ENCODE peak calls at places on chromosome 22, in ten cellular contexts. W, I, K, L, B, A, P, O, G and V are unnamed samples.

GRCh38 chr22:50326959-50327710 is at the start of gene DENND6B:
- DNase-seq in W (peak), I (peak), K (peak), L (peak), B (peak), A (peak), P (peak), O (peak), G (peak), V (no peak)

GRCh38 chr22:50298937-50299656 is 8.3 kb downstream of the PLXNB2 start:
- DNase-seq in W (peak), I (no peak), K (no peak), L (no peak), B (no peak), A (no peak), P (no peak), O (no peak), G (no peak), V (no peak)

GRCh38 chr22:33112606-33113005 is 54.4 kb upstream of the SYN3 start:
- DNase-seq in W (no peak), I (no peak), K (no peak), L (peak), B (no peak), A (no peak), P (no peak), O (no peak), G (no peak), V (no peak)

GRCh38 chr22:31087744-31088215 is 6.7 kb downstream of the SMTN start:
- DNase-seq in W (no peak), I (no peak), K (peak), L (no peak), B (no peak), A (no peak), P (no peak), O (no peak), G (no peak), V (no peak)

GRCh38 chr22:29641052-29641780 is 37.8 kb downstream of the NF2 start:
- DNase-seq in W (no peak), I (no peak), K (no peak), L (no peak), B (no peak), A (no peak), P (no peak), O (no peak), G (no peak), V (no peak)

GRCh38 chr22:50676661-50677492 is 4.3 kb downstream of the SHANK3 start:
- DNase-seq in W (no peak), I (no peak), K (peak), L (no peak), B (no peak), A (no peak), P (no peak), O (no peak), G (no peak), V (no peak)

GRCh38 chr22:45455621-45456020 is 42.1 kb downstream of the RIBC2 start:
- DNase-seq in W (no peak), I (no peak), K (no peak), L (no peak), B (no peak), A (no peak), P (no peak), O (no peak), G (no peak), V (no peak)

GRCh38 chr22:31022516-31022915 is 53.5 kb downstream of the TUG1 start:
- DNase-seq in W (no peak), I (no peak), K (no peak), L (no peak), B (no peak), A (no peak), P (no peak), O (no peak), G (no peak), V (no peak)

GRCh38 chr22:50271519-50271970 is 1.4 kb upstream of the MAPK11 start:
- DNase-seq in W (peak), I (peak), K (peak), L (peak), B (no peak), A (peak), P (no peak), O (peak), G (peak), V (no peak)

GRCh38 chr22:48410536-48410935 is 1417.1 kb downstream of the BRD1 start:
- DNase-seq in W (no peak), I (no peak), K (no peak), L (no peak), B (no peak), A (no peak), P (no peak), O (no peak), G (no peak), V (no peak)

GRCh38 chr22:25829237-25829636 is 87.2 kb downstream of the MYO18B start:
- DNase-seq in W (no peak), I (no peak), K (no peak), L (no peak), B (no peak), A (no peak), P (no peak), O (no peak), G (peak), V (peak)

GRCh38 chr22:42316988-42317387 is 46.5 kb upstream of the TCF20 start:
- DNase-seq in W (no peak), I (no peak), K (peak), L (no peak), B (peak), A (no peak), P (no peak), O (no peak), G (peak), V (no peak)

GRCh38 chr22:43921361-43921760 is 2.2 kb upstream of the PNPLA3 start:
- DNase-seq in W (no peak), I (peak), K (no peak), L (no peak), B (no peak), A (no peak), P (no peak), O (no peak), G (peak), V (no peak)

GRCh38 chr22:45105281-45105700 is 58.4 kb upstream of the NUP50 start:
- DNase-seq in W (no peak), I (no peak), K (no peak), L (no peak), B (no peak), A (no peak), P (peak), O (peak), G (peak), V (peak)

GRCh38 chr22:23796461-23796860 is 9.7 kb downstream of the SMARCB1 start:
- DNase-seq in W (no peak), I (no peak), K (peak), L (no peak), B (no peak), A (no peak), P (no peak), O (no peak), G (no peak), V (no peak)

GRCh38 chr22:24601217-24602104 is 1.5 kb upstream of the GGT1 start:
- DNase-seq in W (peak), I (no peak), K (peak), L (no peak), B (no peak), A (peak), P (no peak), O (peak), G (no peak), V (no peak)

GRCh38 chr22:30208631-30209603 is 37.6 kb downstream of the LIF start:
- DNase-seq in W (peak), I (no peak), K (no peak), L (no peak), B (no peak), A (peak), P (peak), O (peak), G (no peak), V (no peak)

GRCh38 chr22:48622891-48623545 is 1204.7 kb downstream of the BRD1 start:
- DNase-seq in W (no peak), I (no peak), K (no peak), L (no peak), B (no peak), A (no peak), P (no peak), O (no peak), G (no peak), V (no peak)

GRCh38 chr22:19909350-19910179 is 32.0 kb upstream of the COMT start:
- DNase-seq in W (peak), I (peak), K (peak), L (peak), B (peak), A (peak), P (peak), O (peak), G (peak), V (no peak)

GRCh38 chr22:27992294-27993165 is 73.5 kb upstream of the PITPNB start:
- DNase-seq in W (no peak), I (no peak), K (peak), L (no peak), B (no peak), A (no peak), P (no peak), O (no peak), G (no peak), V (no peak)

GRCh38 chr22:28989035-28989464 is 72.6 kb downstream of the C22orf31 start:
- DNase-seq in W (no peak), I (no peak), K (no peak), L (no peak), B (no peak), A (no peak), P (no peak), O (no peak), G (peak), V (peak)

GRCh38 chr22:48944433-48944755 is 883.3 kb downstream of the BRD1 start:
- DNase-seq in W (no peak), I (no peak), K (no peak), L (no peak), B (no peak), A (no peak), P (no peak), O (no peak), G (no peak), V (no peak)

GRCh38 chr22:29117799-29118477 is 45.1 kb downstream of the KREMEN1 start:
- DNase-seq in W (no peak), I (no peak), K (no peak), L (no peak), B (no peak), A (no peak), P (no peak), O (no peak), G (no peak), V (no peak)

GRCh38 chr22:32752868-32753520 is 48.5 kb upstream of the TIMP3 start:
- DNase-seq in W (peak), I (no peak), K (no peak), L (no peak), B (no peak), A (no peak), P (peak), O (no peak), G (no peak), V (no peak)

GRCh38 chr22:28958611-28959010 is 75.2 kb downstream of the ZNRF3 start:
- DNase-seq in W (no peak), I (no peak), K (no peak), L (no peak), B (no peak), A (no peak), P (no peak), O (no peak), G (peak), V (peak)

GRCh38 chr22:31055322-31056159 is 25.6 kb upstream of the SMTN start:
- DNase-seq in W (peak), I (peak), K (peak), L (peak), B (no peak), A (peak), P (peak), O (peak), G (peak), V (peak)

GRCh38 chr22:33328789-33329296 is 270.7 kb upstream of the SYN3 start:
- DNase-seq in W (no peak), I (no peak), K (no peak), L (no peak), B (no peak), A (no peak), P (peak), O (peak), G (peak), V (peak)

GRCh38 chr22:45157907-45158306 is 5.8 kb upstream of the NUP50 start:
- DNase-seq in W (no peak), I (no peak), K (no peak), L (no peak), B (no peak), A (no peak), P (no peak), O (no peak), G (no peak), V (no peak)

GRCh38 chr22:31097941-31098632 is 9.3 kb downstream of the SELENOM start:
- DNase-seq in W (peak), I (no peak), K (no peak), L (no peak), B (no peak), A (no peak), P (no peak), O (no peak), G (no peak), V (no peak)

GRCh38 chr22:24271406-24271760 is 752 bp downstream of the SPECC1L start:
- DNase-seq in W (no peak), I (no peak), K (no peak), L (no peak), B (no peak), A (no peak), P (no peak), O (peak), G (peak), V (no peak)

GRCh38 chr22:19756288-19757128 is 4.1 kb upstream of the TBX1 start:
- DNase-seq in W (peak), I (no peak), K (peak), L (peak), B (peak), A (peak), P (no peak), O (peak), G (peak), V (peak)

GRCh38 chr22:16810188-16810802 is 14.9 kb downstream of the XKR3 start:
- DNase-seq in W (no peak), I (no peak), K (no peak), L (no peak), B (no peak), A (no peak), P (no peak), O (no peak), G (no peak), V (no peak)

GRCh38 chr22:42214625-42215415 is 55.6 kb downstream of the TCF20 start:
- DNase-seq in W (peak), I (peak), K (no peak), L (no peak), B (no peak), A (no peak), P (no peak), O (no peak), G (no peak), V (no peak)

GRCh38 chr22:45170001-45170466 is 6.3 kb downstream of the NUP50 start:
- DNase-seq in W (no peak), I (no peak), K (no peak), L (no peak), B (no peak), A (no peak), P (no peak), O (no peak), G (peak), V (no peak)

GRCh38 chr22:42432020-42432596 is at the start of gene NFAM1:
- DNase-seq in W (peak), I (peak), K (no peak), L (no peak), B (no peak), A (peak), P (no peak), O (no peak), G (no peak), V (no peak)

GRCh38 chr22:33405194-33405593 is 347.0 kb upstream of the SYN3 start:
- DNase-seq in W (no peak), I (no peak), K (no peak), L (no peak), B (no peak), A (no peak), P (no peak), O (no peak), G (no peak), V (no peak)

GRCh38 chr22:44383071-44383575 is 70.4 kb upstream of the SHISAL1 start:
- DNase-seq in W (no peak), I (no peak), K (peak), L (no peak), B (no peak), A (no peak), P (no peak), O (no peak), G (no peak), V (no peak)

GRCh38 chr22:19784396-19785175 is 24.0 kb downstream of the TBX1 start:
- DNase-seq in W (peak), I (no peak), K (no peak), L (no peak), B (no peak), A (no peak), P (no peak), O (no peak), G (no peak), V (no peak)

GRCh38 chr22:35312198-35313059 is 12.7 kb downstream of the TOM1 start:
- DNase-seq in W (no peak), I (no peak), K (peak), L (peak), B (no peak), A (peak), P (no peak), O (no peak), G (peak), V (no peak)
- H3K27ac ChIP-seq in W (peak), I (no peak), K (peak), L (peak), B (no peak), A (peak), P (peak), O (peak), G (peak), V (peak)

DNA sequence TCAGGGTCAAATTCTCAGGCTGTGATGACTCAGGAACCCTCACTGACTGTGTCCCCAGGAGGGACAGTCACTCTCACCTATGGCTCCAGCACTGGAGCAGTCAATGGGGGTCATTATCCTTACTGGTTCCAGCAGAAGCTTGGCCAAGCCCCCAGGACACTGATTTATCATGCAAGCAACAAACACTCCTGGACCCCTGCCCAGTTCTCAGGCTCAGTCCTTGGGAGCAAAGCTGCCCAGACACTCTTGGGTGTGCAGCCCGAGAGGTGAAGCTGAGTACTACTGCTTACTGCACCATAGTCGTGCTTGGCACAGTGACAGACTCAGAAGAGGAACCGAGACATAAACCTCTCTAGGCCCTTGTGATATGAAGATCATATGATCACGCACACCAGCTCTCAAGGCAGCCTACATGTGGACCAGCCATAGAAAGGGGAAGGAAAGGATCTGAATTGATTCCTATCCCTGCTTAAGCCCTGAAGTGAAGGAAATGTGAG is 58.2 kb downstream of the ZNF280B start:
- DNase-seq in W (no peak), I (peak), K (no peak), L (no peak), B (no peak), A (peak), P (no peak), O (no peak), G (no peak), V (no peak)
- H3K27ac ChIP-seq in W (no peak), I (no peak), K (no peak), L (no peak), B (no peak), A (no peak), P (no peak), O (no peak), G (no peak), V (no peak)

GRCh38 chr22:20927940-20928572 is 10.8 kb downstream of the CRKL start:
- DNase-seq in W (no peak), I (no peak), K (no peak), L (no peak), B (no peak), A (no peak), P (no peak), O (no peak), G (no peak), V (no peak)

GRCh38 chr22:20922141-20922751 is 5.0 kb downstream of the CRKL start:
- DNase-seq in W (no peak), I (no peak), K (no peak), L (no peak), B (no peak), A (no peak), P (no peak), O (no peak), G (no peak), V (no peak)

GRCh38 chr22:20928573-20928967 is 11.4 kb downstream of the CRKL start:
- DNase-seq in W (no peak), I (no peak), K (no peak), L (no peak), B (no peak), A (no peak), P (no peak), O (no peak), G (no peak), V (no peak)

GRCh38 chr22:20930004-20930403 is 12.8 kb downstream of the CRKL start:
- DNase-seq in W (no peak), I (no peak), K (no peak), L (no peak), B (no peak), A (no peak), P (no peak), O (no peak), G (no peak), V (no peak)

GRCh38 chr22:20926243-20926642 is 9.0 kb downstream of the CRKL start:
- DNase-seq in W (no peak), I (no peak), K (no peak), L (no peak), B (no peak), A (no peak), P (no peak), O (no peak), G (no peak), V (no peak)
- H3K27ac ChIP-seq in W (no peak), I (no peak), K (no peak), L (peak), B (no peak), A (no peak), P (no peak), O (no peak), G (no peak), V (no peak)

DNA sequence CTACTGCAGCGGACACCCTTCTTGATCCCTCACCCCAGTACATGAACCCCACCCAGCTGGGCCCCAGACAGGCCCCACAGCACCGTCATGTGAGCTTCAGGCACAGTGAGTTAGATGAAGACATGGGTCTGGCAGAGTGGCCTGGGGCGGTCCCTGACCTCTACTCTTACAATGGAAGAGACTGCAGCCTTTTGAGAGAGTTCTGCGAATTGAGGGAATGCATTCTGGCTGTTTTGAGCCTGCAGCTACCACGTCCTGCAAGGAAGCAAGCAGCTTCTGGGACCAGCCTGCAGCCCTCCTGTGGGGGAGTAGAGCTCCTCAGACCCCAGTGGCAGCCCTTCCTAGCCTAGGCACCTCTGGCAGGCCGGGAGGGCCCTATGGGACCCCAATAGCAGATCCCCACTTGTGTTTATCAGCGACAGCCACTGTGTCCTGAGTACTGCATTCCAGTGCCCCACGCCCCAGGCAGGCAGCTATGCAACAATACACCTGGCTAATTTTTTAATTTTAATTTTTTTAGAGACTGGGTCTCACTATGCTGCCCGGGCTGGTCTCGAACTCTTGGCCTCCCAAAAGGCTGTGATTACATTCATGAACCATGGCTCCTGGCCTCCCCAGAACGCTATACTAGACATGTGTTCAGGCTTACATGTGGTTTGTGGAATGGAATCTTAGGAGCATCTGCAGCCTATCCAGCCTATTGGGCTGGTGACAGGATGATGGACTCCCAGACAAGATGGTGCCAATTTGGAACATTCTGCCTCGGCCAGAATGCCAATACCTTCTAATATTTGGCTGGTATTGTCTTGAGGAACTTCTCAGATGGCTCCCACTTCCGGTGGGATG is 705 bp upstream of the SLC7A4 start:
- DNase-seq in W (no peak), I (no peak), K (no peak), L (no peak), B (no peak), A (no peak), P (no peak), O (no peak), G (no peak), V (no peak)
- H3K27ac ChIP-seq in W (no peak), I (no peak), K (no peak), L (no peak), B (no peak), A (no peak), P (no peak), O (no peak), G (no peak), V (no peak)